ENCODE peak calls at places on chromosomes 16 and 17, in five cellular contexts. One of them, this sample, is unnamed.

GRCh38 chr17:45320349-45320930 is 3.6 kb upstream of the MAP3K14 start:
- DNase-seq in osteocyte: no peak
- DNase-seq in upper lobe of left lung: no peak
- DNase-seq in endothelial cell: no peak
- DNase-seq in GM03348: peak; percentile 33
- DNase-seq in this sample: no peak

GRCh38 chr17:27609606-27610303 is 21.2 kb upstream of the LGALS9 start:
- DNase-seq in osteocyte: no peak
- DNase-seq in upper lobe of left lung: no peak
- DNase-seq in endothelial cell: peak; percentile 30
- DNase-seq in GM03348: peak; percentile 63
- DNase-seq in this sample: no peak

GRCh38 chr16:81551141-81551808 is 106.7 kb downstream of the CMIP start:
- DNase-seq in osteocyte: no peak
- DNase-seq in upper lobe of left lung: no peak
- DNase-seq in endothelial cell: no peak
- DNase-seq in GM03348: peak; percentile 74
- DNase-seq in this sample: no peak

GRCh38 chr16:31253642-31254045 is 6.1 kb upstream of the ITGAM start:
- DNase-seq in osteocyte: no peak
- DNase-seq in upper lobe of left lung: peak; percentile 82
- DNase-seq in endothelial cell: no peak
- DNase-seq in GM03348: no peak
- DNase-seq in this sample: no peak

GRCh38 chr17:47276868-47277267 is 23.2 kb downstream of the ITGB3 start:
- DNase-seq in osteocyte: peak; percentile 89
- DNase-seq in upper lobe of left lung: peak; percentile 72
- DNase-seq in endothelial cell: peak; percentile 35
- DNase-seq in GM03348: peak; percentile 72
- DNase-seq in this sample: no peak

GRCh38 chr16:89572042-89572441 is 3.5 kb upstream of the CPNE7 start:
- DNase-seq in osteocyte: no peak
- DNase-seq in upper lobe of left lung: no peak
- DNase-seq in endothelial cell: no peak
- DNase-seq in GM03348: no peak
- DNase-seq in this sample: no peak

GRCh38 chr17:1746975-1747543 is 4.4 kb downstream of the SERPINF2 start:
- DNase-seq in osteocyte: peak; percentile 81
- DNase-seq in upper lobe of left lung: peak; percentile 95
- DNase-seq in endothelial cell: peak; percentile 45
- DNase-seq in GM03348: no peak
- DNase-seq in this sample: no peak

GRCh38 chr17:29734640-29735039 is 111.9 kb upstream of the CORO6 start:
- DNase-seq in osteocyte: no peak
- DNase-seq in upper lobe of left lung: no peak
- DNase-seq in endothelial cell: no peak
- DNase-seq in GM03348: no peak
- DNase-seq in this sample: no peak

GRCh38 chr17:4872786-4873185 is 26.6 kb upstream of the C17orf107 start:
- DNase-seq in osteocyte: no peak
- DNase-seq in upper lobe of left lung: peak; percentile 31
- DNase-seq in endothelial cell: no peak
- DNase-seq in GM03348: no peak
- DNase-seq in this sample: no peak

GRCh38 chr17:39553326-39553945 is 54.3 kb downstream of the NEUROD2 start:
- DNase-seq in osteocyte: no peak
- DNase-seq in upper lobe of left lung: no peak
- DNase-seq in endothelial cell: no peak
- DNase-seq in GM03348: peak; percentile 58
- DNase-seq in this sample: no peak

GRCh38 chr17:3843935-3844516 is 2.0 kb downstream of the NCBP3 start:
- DNase-seq in osteocyte: no peak
- DNase-seq in upper lobe of left lung: no peak
- DNase-seq in endothelial cell: peak; percentile 52
- DNase-seq in GM03348: peak; percentile 58
- DNase-seq in this sample: no peak

GRCh38 chr17:57895382-57896060 is 45.7 kb upstream of the MRPS23 start:
- DNase-seq in osteocyte: no peak
- DNase-seq in upper lobe of left lung: no peak
- DNase-seq in endothelial cell: no peak
- DNase-seq in GM03348: no peak
- DNase-seq in this sample: no peak

GRCh38 chr16:89201467-89202377 is 1.4 kb upstream of the SLC22A31 start:
- DNase-seq in osteocyte: no peak
- DNase-seq in upper lobe of left lung: peak; percentile 81
- DNase-seq in endothelial cell: peak; percentile 89
- DNase-seq in GM03348: peak; percentile 84
- DNase-seq in this sample: peak; percentile 90

GRCh38 chr16:20763461-20764232 is at the start of gene ACSM3:
- DNase-seq in osteocyte: no peak
- DNase-seq in upper lobe of left lung: peak; percentile 88
- DNase-seq in endothelial cell: no peak
- DNase-seq in GM03348: peak; percentile 91
- DNase-seq in this sample: peak; percentile 68

GRCh38 chr17:15361592-15361991 is 20.2 kb upstream of the TEKT3 start:
- DNase-seq in osteocyte: no peak
- DNase-seq in upper lobe of left lung: no peak
- DNase-seq in endothelial cell: no peak
- DNase-seq in GM03348: no peak
- DNase-seq in this sample: no peak

GRCh38 chr17:4134756-4135155 is 8.1 kb downstream of the ZZEF1 start:
- DNase-seq in osteocyte: no peak
- DNase-seq in upper lobe of left lung: no peak
- DNase-seq in endothelial cell: no peak
- DNase-seq in GM03348: no peak
- DNase-seq in this sample: no peak

GRCh38 chr16:81140930-81141780 is 45.0 kb upstream of the GCSH start:
- DNase-seq in osteocyte: no peak
- DNase-seq in upper lobe of left lung: no peak
- DNase-seq in endothelial cell: peak; percentile 16
- DNase-seq in GM03348: no peak
- DNase-seq in this sample: no peak

GRCh38 chr16:3095869-3096268 is 3.2 kb downstream of the ZSCAN10 start:
- DNase-seq in osteocyte: no peak
- DNase-seq in upper lobe of left lung: peak; percentile 66
- DNase-seq in endothelial cell: no peak
- DNase-seq in GM03348: peak; percentile 41
- DNase-seq in this sample: no peak

GRCh38 chr16:78962457-78962929 is 638.0 kb downstream of the MAF start:
- DNase-seq in osteocyte: no peak
- DNase-seq in upper lobe of left lung: no peak
- DNase-seq in endothelial cell: no peak
- DNase-seq in GM03348: no peak
- DNase-seq in this sample: no peak

GRCh38 chr16:77877712-77878111 is 89.3 kb downstream of the VAT1L start:
- DNase-seq in osteocyte: no peak
- DNase-seq in upper lobe of left lung: no peak
- DNase-seq in endothelial cell: no peak
- DNase-seq in GM03348: peak; percentile 20
- DNase-seq in this sample: no peak

This sample was measured in type B pancreatic cell.